ENCODE peak calls at places on chromosomes 7 and 10, in nine cellular contexts. One of them, this sample, is unnamed.
A peak's percentile ranks its signal among the peaks of the same experiment; 100 is the strongest.

GRCh38 chr7:116180302-116180701 is 30.0 kb upstream of the TES start:
- DNase-seq in AG04450: no peak
- DNase-seq in small intestine: peak; percentile 72
- DNase-seq in A549: peak; percentile 62
- DNase-seq in WERI-Rb-1: no peak
- DNase-seq in IMR-90: peak; percentile 68
- DNase-seq in astrocyte of the cerebellum: peak; percentile 50
- DNase-seq in HepG2: peak; percentile 31
- DNase-seq in testis: peak; percentile 23
- DNase-seq in this sample: no peak

GRCh38 chr7:93945083-93945482 is 23.5 kb downstream of the GNG11 start:
- DNase-seq in AG04450: no peak
- DNase-seq in small intestine: no peak
- DNase-seq in A549: no peak
- DNase-seq in WERI-Rb-1: no peak
- DNase-seq in IMR-90: no peak
- DNase-seq in astrocyte of the cerebellum: no peak
- DNase-seq in HepG2: no peak
- DNase-seq in testis: no peak
- DNase-seq in this sample: no peak

GRCh38 chr10:20146004-20146403 is 329.8 kb downstream of the PLXDC2 start:
- DNase-seq in AG04450: no peak
- DNase-seq in small intestine: no peak
- DNase-seq in A549: no peak
- DNase-seq in WERI-Rb-1: no peak
- DNase-seq in IMR-90: no peak
- DNase-seq in astrocyte of the cerebellum: no peak
- DNase-seq in HepG2: no peak
- DNase-seq in testis: no peak
- DNase-seq in this sample: no peak

GRCh38 chr7:27947581-27948278 is 207.8 kb downstream of the TAX1BP1 start:
- DNase-seq in AG04450: no peak
- DNase-seq in small intestine: no peak
- DNase-seq in A549: no peak
- DNase-seq in WERI-Rb-1: no peak
- DNase-seq in IMR-90: peak; percentile 46
- DNase-seq in astrocyte of the cerebellum: no peak
- DNase-seq in HepG2: no peak
- DNase-seq in testis: no peak
- DNase-seq in this sample: no peak

GRCh38 chr7:14630048-14630447 is 272.5 kb downstream of the DGKB start:
- DNase-seq in AG04450: no peak
- DNase-seq in small intestine: no peak
- DNase-seq in A549: no peak
- DNase-seq in WERI-Rb-1: no peak
- DNase-seq in IMR-90: no peak
- DNase-seq in astrocyte of the cerebellum: no peak
- DNase-seq in HepG2: no peak
- DNase-seq in testis: no peak
- DNase-seq in this sample: no peak

GRCh38 chr7:80530136-80530535 is 18.3 kb upstream of the GNAT3 start:
- DNase-seq in AG04450: no peak
- DNase-seq in small intestine: no peak
- DNase-seq in A549: no peak
- DNase-seq in WERI-Rb-1: no peak
- DNase-seq in IMR-90: no peak
- DNase-seq in astrocyte of the cerebellum: no peak
- DNase-seq in HepG2: no peak
- DNase-seq in testis: no peak
- DNase-seq in this sample: no peak

GRCh38 chr10:114491933-114492332 is 87.6 kb upstream of the AFAP1L2 start:
- DNase-seq in AG04450: no peak
- DNase-seq in small intestine: no peak
- DNase-seq in A549: no peak
- DNase-seq in WERI-Rb-1: no peak
- DNase-seq in IMR-90: no peak
- DNase-seq in astrocyte of the cerebellum: no peak
- DNase-seq in HepG2: no peak
- DNase-seq in testis: peak; percentile 49
- DNase-seq in this sample: no peak

GRCh38 chr10:43028143-43028542 is 48.7 kb upstream of the RET start:
- DNase-seq in AG04450: no peak
- DNase-seq in small intestine: no peak
- DNase-seq in A549: no peak
- DNase-seq in WERI-Rb-1: no peak
- DNase-seq in IMR-90: no peak
- DNase-seq in astrocyte of the cerebellum: no peak
- DNase-seq in HepG2: no peak
- DNase-seq in testis: no peak
- DNase-seq in this sample: no peak

GRCh38 chr7:111045469-111045868 is 45.5 kb upstream of the LRRN3 start:
- DNase-seq in AG04450: no peak
- DNase-seq in small intestine: no peak
- DNase-seq in A549: no peak
- DNase-seq in WERI-Rb-1: no peak
- DNase-seq in IMR-90: peak; percentile 30
- DNase-seq in astrocyte of the cerebellum: no peak
- DNase-seq in HepG2: no peak
- DNase-seq in testis: peak; percentile 48
- DNase-seq in this sample: no peak

GRCh38 chr7:30114536-30115258 is 20.1 kb upstream of the MTURN start:
- DNase-seq in AG04450: no peak
- DNase-seq in small intestine: no peak
- DNase-seq in A549: no peak
- DNase-seq in WERI-Rb-1: no peak
- DNase-seq in IMR-90: no peak
- DNase-seq in astrocyte of the cerebellum: no peak
- DNase-seq in HepG2: no peak
- DNase-seq in testis: no peak
- DNase-seq in this sample: no peak

GRCh38 chr10:21505711-21506278 is 19.7 kb downstream of the SKIDA1 start:
- DNase-seq in AG04450: no peak
- DNase-seq in small intestine: no peak
- DNase-seq in A549: no peak
- DNase-seq in WERI-Rb-1: no peak
- DNase-seq in IMR-90: no peak
- DNase-seq in astrocyte of the cerebellum: no peak
- DNase-seq in HepG2: peak; percentile 91
- DNase-seq in testis: no peak
- DNase-seq in this sample: no peak

GRCh38 chr7:152894295-152895170 is 135.0 kb downstream of the ACTR3B start:
- DNase-seq in AG04450: no peak
- DNase-seq in small intestine: peak; percentile 11
- DNase-seq in A549: peak; percentile 23
- DNase-seq in WERI-Rb-1: peak; percentile 37
- DNase-seq in IMR-90: no peak
- DNase-seq in astrocyte of the cerebellum: no peak
- DNase-seq in HepG2: peak; percentile 21
- DNase-seq in testis: no peak
- DNase-seq in this sample: no peak

GRCh38 chr7:50396856-50397255 is 53.3 kb downstream of the FIGNL1 start:
- DNase-seq in AG04450: no peak
- DNase-seq in small intestine: no peak
- DNase-seq in A549: no peak
- DNase-seq in WERI-Rb-1: no peak
- DNase-seq in IMR-90: no peak
- DNase-seq in astrocyte of the cerebellum: no peak
- DNase-seq in HepG2: no peak
- DNase-seq in testis: no peak
- DNase-seq in this sample: no peak

GRCh38 chr10:31897506-31897905 is 31.1 kb downstream of the ARHGAP12 start:
- DNase-seq in AG04450: no peak
- DNase-seq in small intestine: no peak
- DNase-seq in A549: no peak
- DNase-seq in WERI-Rb-1: no peak
- DNase-seq in IMR-90: peak; percentile 22
- DNase-seq in astrocyte of the cerebellum: no peak
- DNase-seq in HepG2: no peak
- DNase-seq in testis: no peak
- DNase-seq in this sample: no peak

GRCh38 chr10:52032681-52033629 is 281.1 kb upstream of the DKK1 start:
- DNase-seq in AG04450: no peak
- DNase-seq in small intestine: no peak
- DNase-seq in A549: no peak
- DNase-seq in WERI-Rb-1: no peak
- DNase-seq in IMR-90: no peak
- DNase-seq in astrocyte of the cerebellum: no peak
- DNase-seq in HepG2: no peak
- DNase-seq in testis: no peak
- DNase-seq in this sample: no peak

DNA sequence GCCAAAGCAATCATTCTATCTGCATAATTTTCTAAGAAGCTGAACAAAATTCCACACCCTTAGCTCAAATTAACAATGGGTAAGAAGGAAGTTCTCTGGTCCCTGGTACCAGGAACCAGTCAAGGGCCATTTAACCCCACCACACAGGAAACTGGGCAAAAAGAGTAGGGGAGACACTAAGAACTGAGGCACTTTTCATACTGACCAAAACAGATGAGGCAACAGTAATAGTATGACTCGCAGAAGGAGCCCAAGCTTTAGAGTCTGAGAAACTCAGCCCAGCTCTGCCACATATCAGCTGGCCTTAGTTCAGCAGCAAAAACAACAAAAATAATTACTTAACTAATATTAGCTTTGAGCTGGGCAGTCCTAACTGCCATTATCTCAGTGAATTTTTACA is 221.3 kb downstream of the FAM107B start:
- DNase-seq in AG04450: no peak
- DNase-seq in small intestine: peak; percentile 46
- DNase-seq in A549: no peak
- DNase-seq in WERI-Rb-1: no peak
- DNase-seq in IMR-90: peak; percentile 87
- DNase-seq in astrocyte of the cerebellum: no peak
- DNase-seq in HepG2: peak; percentile 40
- DNase-seq in testis: no peak
- DNase-seq in this sample: no peak
- H3K4me3 ChIP-seq in AG04450: no peak overlapping the region
- H3K4me3 ChIP-seq in small intestine: no peak overlapping the region
- H3K4me3 ChIP-seq in A549: no peak overlapping the region
- H3K4me3 ChIP-seq in WERI-Rb-1: no peak overlapping the region
- H3K4me3 ChIP-seq in IMR-90: no peak overlapping the region
- H3K4me3 ChIP-seq in astrocyte of the cerebellum: no peak overlapping the region
- H3K4me3 ChIP-seq in HepG2: no peak overlapping the region
- H3K4me3 ChIP-seq in testis: no peak overlapping the region
- H3K4me3 ChIP-seq in this sample: no peak overlapping the region

GRCh38 chr10:101130984-101131961 is at the start of gene TLX1:
- DNase-seq in AG04450: no peak
- DNase-seq in small intestine: no peak
- DNase-seq in A549: no peak
- DNase-seq in WERI-Rb-1: peak; percentile 91
- DNase-seq in IMR-90: no peak
- DNase-seq in astrocyte of the cerebellum: no peak
- DNase-seq in HepG2: no peak
- DNase-seq in testis: no peak
- DNase-seq in this sample: no peak
- H3K4me3 ChIP-seq in AG04450: no peak within 1 kb of the TSS
- H3K4me3 ChIP-seq in small intestine: peak within 1 kb of the TSS; percentile 13
- H3K4me3 ChIP-seq in A549: peak within 1 kb of the TSS; percentile 33
- H3K4me3 ChIP-seq in WERI-Rb-1: peak within 1 kb of the TSS; percentile 73
- H3K4me3 ChIP-seq in IMR-90: no peak within 1 kb of the TSS
- H3K4me3 ChIP-seq in astrocyte of the cerebellum: no peak within 1 kb of the TSS
- H3K4me3 ChIP-seq in HepG2: peak within 1 kb of the TSS; percentile 68
- H3K4me3 ChIP-seq in testis: peak within 1 kb of the TSS; percentile 5
- H3K4me3 ChIP-seq in this sample: no peak within 1 kb of the TSS

DNA sequence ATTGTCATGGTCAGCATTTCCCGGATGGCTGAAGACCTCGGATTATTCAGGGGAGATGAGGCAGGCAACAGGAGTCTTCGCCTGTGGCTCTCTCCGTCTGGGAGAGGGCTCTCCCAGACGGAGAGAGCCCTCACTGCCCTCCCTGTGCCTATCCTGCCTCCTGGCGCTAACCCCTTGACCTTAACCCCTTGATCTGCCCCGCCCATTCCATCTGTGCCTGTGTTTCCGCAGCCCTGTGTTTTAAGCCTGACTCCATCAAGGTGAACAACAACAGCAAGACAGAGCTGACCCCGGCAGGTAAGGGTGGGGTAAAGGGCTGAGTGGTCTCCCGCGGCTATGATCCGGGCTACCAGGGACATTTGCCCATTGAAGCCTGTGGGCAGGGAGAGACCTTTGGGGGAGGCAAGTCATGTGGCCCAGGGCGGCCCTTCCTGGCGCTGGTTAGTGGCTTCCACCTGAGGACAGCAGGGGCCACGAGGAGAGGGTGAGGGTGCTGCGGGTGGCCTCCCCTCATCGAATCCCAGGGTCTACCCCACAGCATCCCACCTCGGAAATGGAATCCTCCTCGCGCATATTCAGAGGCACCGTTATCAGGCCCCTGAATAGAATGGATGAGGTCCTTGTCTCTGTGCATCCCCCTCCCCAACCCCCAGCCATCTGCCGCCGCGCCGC is 4.2 kb upstream of the MUC12 start:
- DNase-seq in AG04450: no peak
- DNase-seq in small intestine: no peak
- DNase-seq in A549: no peak
- DNase-seq in WERI-Rb-1: no peak
- DNase-seq in IMR-90: no peak
- DNase-seq in astrocyte of the cerebellum: no peak
- DNase-seq in HepG2: no peak
- DNase-seq in testis: no peak
- DNase-seq in this sample: no peak
- H3K4me3 ChIP-seq in AG04450: no peak overlapping the region
- H3K4me3 ChIP-seq in small intestine: peak overlapping the region; percentile 49
- H3K4me3 ChIP-seq in A549: peak overlapping the region; percentile 48
- H3K4me3 ChIP-seq in WERI-Rb-1: no peak overlapping the region
- H3K4me3 ChIP-seq in IMR-90: no peak overlapping the region
- H3K4me3 ChIP-seq in astrocyte of the cerebellum: no peak overlapping the region
- H3K4me3 ChIP-seq in HepG2: no peak overlapping the region
- H3K4me3 ChIP-seq in testis: no peak overlapping the region
- H3K4me3 ChIP-seq in this sample: no peak overlapping the region

GRCh38 chr7:74025745-74026144 is 2.2 kb upstream of the ELN start:
- DNase-seq in AG04450: no peak
- DNase-seq in small intestine: no peak
- DNase-seq in A549: no peak
- DNase-seq in WERI-Rb-1: no peak
- DNase-seq in IMR-90: no peak
- DNase-seq in astrocyte of the cerebellum: no peak
- DNase-seq in HepG2: no peak
- DNase-seq in testis: no peak
- DNase-seq in this sample: no peak

GRCh38 chr7:74027683-74028320 is at the start of gene ELN:
- DNase-seq in AG04450: no peak
- DNase-seq in small intestine: no peak
- DNase-seq in A549: no peak
- DNase-seq in WERI-Rb-1: no peak
- DNase-seq in IMR-90: peak; percentile 43
- DNase-seq in astrocyte of the cerebellum: no peak
- DNase-seq in HepG2: no peak
- DNase-seq in testis: peak; percentile 87
- DNase-seq in this sample: peak; percentile 74

GRCh38 chr7:74028321-74028812 is 394 bp downstream of the ELN start:
- DNase-seq in AG04450: no peak
- DNase-seq in small intestine: no peak
- DNase-seq in A549: no peak
- DNase-seq in WERI-Rb-1: no peak
- DNase-seq in IMR-90: no peak
- DNase-seq in astrocyte of the cerebellum: no peak
- DNase-seq in HepG2: no peak
- DNase-seq in testis: no peak
- DNase-seq in this sample: no peak

GRCh38 chr7:74026406-74027123 is 1.4 kb upstream of the ELN start:
- DNase-seq in AG04450: no peak
- DNase-seq in small intestine: peak; percentile 59
- DNase-seq in A549: peak; percentile 54
- DNase-seq in WERI-Rb-1: peak; percentile 82
- DNase-seq in IMR-90: peak; percentile 46
- DNase-seq in astrocyte of the cerebellum: no peak
- DNase-seq in HepG2: peak; percentile 24
- DNase-seq in testis: peak; percentile 89
- DNase-seq in this sample: peak; percentile 97

GRCh38 chr7:74027124-74027682 is 770 bp upstream of the ELN start:
- DNase-seq in AG04450: no peak
- DNase-seq in small intestine: no peak
- DNase-seq in A549: no peak
- DNase-seq in WERI-Rb-1: no peak
- DNase-seq in IMR-90: no peak
- DNase-seq in astrocyte of the cerebellum: no peak
- DNase-seq in HepG2: no peak
- DNase-seq in testis: no peak
- DNase-seq in this sample: no peak
- H3K4me3 ChIP-seq in AG04450: no peak overlapping the region
- H3K4me3 ChIP-seq in small intestine: no peak overlapping the region
- H3K4me3 ChIP-seq in A549: no peak overlapping the region
- H3K4me3 ChIP-seq in WERI-Rb-1: no peak overlapping the region
- H3K4me3 ChIP-seq in IMR-90: no peak overlapping the region
- H3K4me3 ChIP-seq in astrocyte of the cerebellum: no peak overlapping the region
- H3K4me3 ChIP-seq in HepG2: no peak overlapping the region
- H3K4me3 ChIP-seq in testis: no peak overlapping the region
- H3K4me3 ChIP-seq in this sample: no peak overlapping the region